ENCODE peak calls at places on chromosome 9, in five cellular contexts. W, O, I, Q and U are unnamed samples.

GRCh38 chr9:110744753-110745522 is 76.3 kb downstream of the MUSK start:
- DNase-seq in Q (no peak), I (no peak), O (no peak), W (peak; percentile 89), U (peak; percentile 47)

GRCh38 chr9:14031015-14031414 is 282.9 kb downstream of the NFIB start:
- DNase-seq in W (no peak), O (peak; percentile 29), I (no peak), Q (peak; percentile 30), U (no peak)

GRCh38 chr9:131478421-131478868 is 24.3 kb upstream of the POMT1 start:
- DNase-seq in W (peak; percentile 49), Q (peak; percentile 25), I (peak; percentile 22), O (peak; percentile 63), U (no peak)

GRCh38 chr9:128249914-128250838 is 25.6 kb downstream of the GOLGA2 start:
- DNase-seq in W (peak; percentile 90), Q (no peak), I (peak; percentile 93), O (peak; percentile 88), U (peak; percentile 97)

GRCh38 chr9:97307091-97307490 is 368 bp upstream of the CCDC180 start:
- DNase-seq in W (no peak), Q (peak; percentile 83), I (no peak), O (peak; percentile 84), U (no peak)

GRCh38 chr9:6667633-6668280 is 22.2 kb upstream of the GLDC start:
- DNase-seq in I (no peak), O (no peak), W (peak; percentile 53), Q (no peak), U (peak; percentile 50)

GRCh38 chr9:20186231-20186630 is 397.4 kb upstream of the SLC24A2 start:
- DNase-seq in Q (no peak), W (no peak), I (no peak), O (no peak), U (no peak)

GRCh38 chr9:111038336-111039202 is at the start of gene LPAR1:
- DNase-seq in I (no peak), O (peak; percentile 56), W (peak; percentile 65), Q (no peak), U (no peak)

GRCh38 chr9:15239816-15240215 is 67.2 kb downstream of the TTC39B start:
- DNase-seq in I (no peak), Q (no peak), W (no peak), O (no peak), U (no peak)

GRCh38 chr9:125748511-125749099 is 1.4 kb downstream of the PBX3 start:
- DNase-seq in Q (no peak), O (no peak), W (no peak), I (no peak), U (no peak)

GRCh38 chr9:135809166-135809565 is 98.2 kb downstream of the CAMSAP1 start:
- DNase-seq in W (no peak), O (no peak), Q (no peak), I (no peak), U (no peak)

GRCh38 chr9:88691811-88692210 is 156.8 kb downstream of the NXNL2 start:
- DNase-seq in W (no peak), O (no peak), Q (no peak), I (no peak), U (no peak)

GRCh38 chr9:4575997-4576396 is 85.7 kb downstream of the SLC1A1 start:
- DNase-seq in Q (no peak), W (no peak), I (no peak), O (no peak), U (no peak)

GRCh38 chr9:130810609-130811136 is 24.4 kb upstream of the ABL1 start:
- DNase-seq in W (no peak), Q (no peak), I (no peak), O (no peak), U (no peak)